ENCODE peak calls at places on chromosomes 11 and 22, in seven cellular contexts. S, M, N, G, L, Z and V are unnamed samples.

GRCh38 chr11:88231894-88232482 is 56.7 kb upstream of the RAB38 start:
- DNase-seq in S (peak), M (no peak), N (peak), G (no peak), L (peak), Z (no peak), V (peak)

GRCh38 chr11:75513250-75513649 is 12.5 kb downstream of the GDPD5 start:
- DNase-seq in S (no peak), M (no peak), N (no peak), G (no peak), L (no peak), Z (no peak), V (no peak)

GRCh38 chr11:96045622-96046456 is 121.9 kb upstream of the MTMR2 start:
- DNase-seq in S (no peak), M (peak), N (no peak), G (no peak), L (no peak), Z (no peak), V (no peak)

GRCh38 chr11:67167715-67168114 is 48.7 kb downstream of the KDM2A start:
- DNase-seq in S (no peak), M (no peak), N (no peak), G (no peak), L (peak), Z (no peak), V (no peak)

GRCh38 chr11:118649941-118650340 is 29.5 kb downstream of the TREH start:
- DNase-seq in S (no peak), M (no peak), N (no peak), G (no peak), L (no peak), Z (no peak), V (no peak)

GRCh38 chr11:109000531-109000930 is 335.7 kb downstream of the DDX10 start:
- DNase-seq in S (no peak), M (no peak), N (no peak), G (no peak), L (no peak), Z (no peak), V (no peak)

GRCh38 chr11:35030716-35031213 is 108.2 kb upstream of the CD44 start:
- DNase-seq in S (no peak), M (peak), N (no peak), G (no peak), L (peak), Z (peak), V (no peak)

GRCh38 chr11:4677948-4678347 is 19.7 kb downstream of the OR51E2 start:
- DNase-seq in S (no peak), M (no peak), N (no peak), G (no peak), L (no peak), Z (no peak), V (no peak)

GRCh38 chr11:76310832-76311231 is 70.1 kb downstream of the THAP12 start:
- DNase-seq in S (no peak), M (no peak), N (no peak), G (no peak), L (no peak), Z (no peak), V (no peak)

GRCh38 chr11:84969103-84969502 is 658.0 kb downstream of the DLG2 start:
- DNase-seq in S (no peak), M (peak), N (no peak), G (no peak), L (no peak), Z (no peak), V (no peak)

GRCh38 chr22:37030560-37031281 is 11.2 kb downstream of the MPST start:
- DNase-seq in S (no peak), M (peak), N (no peak), G (no peak), L (no peak), Z (no peak), V (no peak)

GRCh38 chr11:208177-208916 is 839 bp downstream of the RIC8A start:
- DNase-seq in S (peak), M (peak), N (peak), G (peak), L (peak), Z (peak), V (peak)

GRCh38 chr11:64770120-64770519 is 8.2 kb downstream of the SF1 start:
- DNase-seq in S (peak), M (no peak), N (no peak), G (no peak), L (no peak), Z (no peak), V (no peak)

GRCh38 chr11:131248588-131248987 is 121.8 kb upstream of the NTM start:
- DNase-seq in S (no peak), M (no peak), N (no peak), G (no peak), L (peak), Z (no peak), V (no peak)

GRCh38 chr11:63699906-63700305 is 18.6 kb downstream of the RTN3 start:
- DNase-seq in S (no peak), M (no peak), N (no peak), G (no peak), L (no peak), Z (no peak), V (no peak)

GRCh38 chr11:29452131-29452530 is 564.7 kb downstream of the KCNA4 start:
- DNase-seq in S (no peak), M (no peak), N (no peak), G (no peak), L (peak), Z (no peak), V (no peak)

GRCh38 chr11:119754656-119755350 is 25.8 kb upstream of the NECTIN1 start:
- DNase-seq in S (no peak), M (no peak), N (no peak), G (no peak), L (no peak), Z (no peak), V (no peak)

GRCh38 chr11:58832246-58832645 is 12.3 kb downstream of the GLYATL2 start:
- DNase-seq in S (no peak), M (no peak), N (no peak), G (no peak), L (peak), Z (no peak), V (no peak)

GRCh38 chr11:83161610-83162199 is 4.8 kb downstream of the PCF11 start:
- DNase-seq in S (no peak), M (no peak), N (no peak), G (no peak), L (no peak), Z (no peak), V (no peak)

GRCh38 chr11:72840780-72841179 is 26.6 kb downstream of the ATG16L2 start:
- DNase-seq in S (no peak), M (no peak), N (no peak), G (no peak), L (peak), Z (no peak), V (no peak)

GRCh38 chr11:121328213-121328966 is 35.8 kb downstream of the SC5D start:
- DNase-seq in S (peak), M (no peak), N (no peak), G (no peak), L (no peak), Z (no peak), V (no peak)

GRCh38 chr11:110081462-110082233 is 11.5 kb upstream of the ZC3H12C start:
- DNase-seq in S (no peak), M (no peak), N (no peak), G (no peak), L (peak), Z (no peak), V (no peak)